ENCODE peak calls at places on chromosome 17, in eight cellular contexts. I is neural progenitor cell, D is left lung, F is tibial artery, L is GM10248, E is pancreas, O is lung, B is upper lobe of right lung. T is an unnamed sample.

GRCh38 chr17:67289174-67289876 is 44.3 kb upstream of the HELZ start:
- DNase-seq in D (peak; percentile 66), E (peak; percentile 40), B (peak; percentile 71), O (peak; percentile 66), F (peak; percentile 88), L (no peak), I (no peak), T (no peak)

GRCh38 chr17:64103751-64104364 is 26.1 kb downstream of the ERN1 start:
- DNase-seq in D (no peak), L (no peak), B (no peak), E (no peak), F (no peak), O (no peak), I (no peak), T (peak; percentile 73)

GRCh38 chr17:77735341-77736206 is 222.9 kb upstream of the TNRC6C start:
- DNase-seq in L (no peak), B (peak; percentile 85), O (peak; percentile 76), E (no peak), I (peak; percentile 44), D (peak; percentile 79), F (peak; percentile 91), T (peak; percentile 58)

GRCh38 chr17:28326114-28326513 is 7.1 kb downstream of the TMEM97 start:
- DNase-seq in O (no peak), I (no peak), E (no peak), D (no peak), L (no peak), F (no peak), B (no peak), T (no peak)

GRCh38 chr17:7060165-7060890 is 16.4 kb upstream of the SLC16A11 start:
- DNase-seq in B (no peak), L (no peak), F (no peak), I (no peak), D (no peak), E (no peak), O (no peak), T (peak; percentile 90)

GRCh38 chr17:74842146-74842598 is 17.5 kb downstream of the GRIN2C start:
- DNase-seq in L (no peak), B (no peak), D (no peak), E (no peak), F (no peak), I (peak; percentile 29), O (no peak), T (no peak)

GRCh38 chr17:82743344-82744219 is 8.2 kb downstream of the FN3K start:
- DNase-seq in B (no peak), I (no peak), O (no peak), E (no peak), D (no peak), L (no peak), F (no peak), T (no peak)

GRCh38 chr17:1905190-1905919 is 75.5 kb downstream of the RPA1 start:
- DNase-seq in I (peak; percentile 73), E (no peak), D (no peak), F (no peak), L (no peak), O (no peak), B (no peak), T (no peak)

GRCh38 chr17:34110315-34110714 is 144.8 kb upstream of the CCL2 start:
- DNase-seq in F (no peak), B (no peak), I (peak; percentile 64), D (no peak), E (peak; percentile 69), L (no peak), O (no peak), T (no peak)

GRCh38 chr17:19975601-19976000 is 2.0 kb downstream of the AKAP10 start:
- DNase-seq in B (no peak), E (no peak), L (no peak), O (no peak), D (no peak), I (no peak), F (no peak), T (no peak)

GRCh38 chr17:75842963-75843576 is 1.1 kb downstream of the UNC13D start:
- DNase-seq in L (no peak), F (no peak), B (peak; percentile 67), I (no peak), E (no peak), D (no peak), O (no peak), T (no peak)

GRCh38 chr17:48579738-48580543 is 1.8 kb upstream of the HOXB4 start:
- DNase-seq in D (no peak), I (no peak), B (no peak), E (no peak), O (no peak), L (no peak), F (no peak), T (no peak)

GRCh38 chr17:81567191-81567590 is 15.0 kb upstream of the FAAP100 start:
- DNase-seq in O (no peak), I (no peak), B (no peak), E (no peak), D (no peak), F (no peak), L (no peak), T (no peak)

GRCh38 chr17:81229666-81229920 is 6.8 kb upstream of the CEP131 start:
- DNase-seq in L (no peak), E (no peak), I (no peak), B (no peak), O (no peak), D (no peak), F (no peak), T (no peak)

GRCh38 chr17:46811978-46812583 is 6.4 kb downstream of the WNT3 start:
- DNase-seq in D (no peak), E (no peak), O (no peak), F (no peak), I (peak; percentile 26), L (no peak), B (no peak), T (peak; percentile 9)

GRCh38 chr17:56661906-56662305 is 68.4 kb downstream of the NOG start:
- DNase-seq in F (no peak), E (no peak), D (no peak), I (peak; percentile 10), B (no peak), O (no peak), L (no peak), T (no peak)

GRCh38 chr17:15954222-15954621 is 9.3 kb downstream of the ADORA2B start:
- DNase-seq in O (no peak), D (no peak), F (no peak), B (no peak), E (no peak), L (no peak), I (no peak), T (peak; percentile 91)

GRCh38 chr17:77771145-77771544 is 187.4 kb upstream of the TNRC6C start:
- DNase-seq in F (no peak), O (no peak), I (no peak), L (no peak), D (no peak), E (no peak), B (no peak), T (no peak)

GRCh38 chr17:4449736-4450135 is 16.0 kb downstream of the SPNS3 start:
- DNase-seq in B (peak; percentile 81), D (peak; percentile 79), O (peak; percentile 70), L (no peak), I (no peak), E (no peak), F (no peak), T (no peak)

GRCh38 chr17:39617446-39618251 is 9.1 kb upstream of the PPP1R1B start:
- DNase-seq in I (peak; percentile 69), B (peak; percentile 90), D (peak; percentile 68), F (no peak), O (peak; percentile 67), E (peak; percentile 75), L (no peak), T (peak; percentile 73)

GRCh38 chr17:68468785-68469184 is 11.5 kb upstream of the WIPI1 start:
- DNase-seq in L (no peak), E (no peak), I (no peak), O (no peak), D (no peak), B (no peak), F (no peak), T (no peak)

DNA sequence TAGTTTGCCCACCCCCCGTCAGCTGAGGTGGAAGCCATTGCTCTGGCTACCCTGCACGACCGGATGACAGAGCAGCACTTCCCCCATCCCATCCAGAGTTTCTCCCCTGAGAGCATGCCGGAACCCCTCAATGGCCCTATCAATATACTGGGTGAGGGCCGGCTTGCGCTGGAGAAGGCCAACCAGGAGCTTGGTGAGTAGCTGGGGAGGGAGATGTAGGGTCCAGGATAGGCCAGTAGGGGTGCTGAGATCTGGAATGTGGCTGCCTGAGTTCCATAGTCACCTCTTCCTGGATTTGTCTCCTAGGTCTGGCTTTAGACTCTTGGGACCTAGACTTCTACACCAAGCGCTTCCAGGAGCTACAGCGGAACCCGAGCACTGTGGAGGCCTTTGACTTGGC is 6.4 kb downstream of the PFAS start:
- DNase-seq in B (no peak), I (no peak), E (no peak), F (no peak), L (no peak), O (no peak), D (no peak), T (no peak)
- TF ChIP-seq CTCF in B (no peak), I (no peak), E (no peak), F (no peak), L (no peak), O (no peak), D (no peak), T (no peak)

DNA sequence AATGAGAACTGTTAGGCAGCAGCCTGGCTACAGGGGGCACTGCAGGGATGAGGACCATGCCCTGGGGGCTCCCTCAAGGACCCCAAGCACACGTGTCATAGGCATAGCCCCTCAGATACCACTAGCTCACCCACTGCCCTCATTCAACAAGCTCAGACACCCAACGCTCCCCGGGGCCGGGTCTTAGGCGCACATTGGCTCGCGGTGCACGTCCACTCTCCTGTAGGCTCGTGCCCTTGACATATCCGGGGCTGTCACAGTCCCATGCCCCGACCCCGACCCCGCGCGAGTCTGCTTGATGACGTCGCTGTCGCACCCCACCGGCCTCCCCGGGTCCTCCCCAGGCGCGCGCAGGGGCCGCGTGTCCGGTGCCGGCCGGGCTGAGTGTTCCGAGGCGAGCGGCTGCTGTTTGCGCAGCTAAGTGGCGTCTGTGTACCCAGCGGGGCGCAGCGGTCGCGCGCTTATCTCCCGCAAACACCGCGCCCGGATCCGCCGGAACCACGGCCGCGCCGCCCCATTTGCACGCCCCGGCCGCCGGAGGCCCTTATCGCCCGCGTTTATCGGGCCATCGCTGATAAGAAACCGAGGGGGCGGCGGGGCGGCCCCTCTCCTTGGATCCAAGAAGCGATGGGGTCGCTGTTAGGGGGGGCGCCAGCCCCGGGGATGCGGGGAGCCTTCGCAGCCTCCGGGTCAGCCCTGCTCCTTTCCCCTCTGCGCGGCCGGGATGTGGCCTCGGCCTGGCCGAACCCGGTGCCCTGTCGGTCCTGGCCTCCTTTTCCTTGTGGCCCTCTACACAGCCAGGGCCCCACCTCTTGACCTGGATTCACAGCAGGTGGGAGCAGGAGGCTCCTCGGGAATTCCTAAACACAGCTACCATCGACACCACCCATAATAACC is 20.7 kb upstream of the NAGS start:
- DNase-seq in I (peak; percentile 64), F (no peak), O (no peak), D (no peak), B (peak; percentile 80), L (no peak), E (peak; percentile 33), T (no peak)
- TF ChIP-seq CTCF in I (peak; percentile 55), F (no peak), O (no peak), D (no peak), B (peak; percentile 31), L (no peak), E (no peak), T (no peak)

GRCh38 chr17:50683434-50684287 is 24.1 kb downstream of the ANKRD40 start:
- DNase-seq in D (no peak), I (no peak), L (no peak), F (peak; percentile 63), E (no peak), O (no peak), B (peak; percentile 58), T (no peak)
- TF ChIP-seq CTCF in D (no peak), I (no peak), L (no peak), F (no peak), E (no peak), O (no peak), B (no peak), T (no peak)

GRCh38 chr17:17120716-17121115 is 78.5 kb downstream of the MPRIP start:
- DNase-seq in O (no peak), F (no peak), E (no peak), L (no peak), I (no peak), D (no peak), B (no peak), T (no peak)
- TF ChIP-seq CTCF in O (no peak), F (no peak), E (no peak), L (no peak), I (no peak), D (no peak), B (no peak), T (no peak)

T was measured in MCF 10A.